ENCODE peak calls at places on chromosomes 12 and 14, in ten cellular contexts. Z, N, A, R, V, U, Q, C, S and P are unnamed samples.

GRCh38 chr12:114954626-114955025 is 270.7 kb upstream of the TBX3 start:
- DNase-seq in Z (no peak), N (no peak), A (no peak), R (no peak), V (no peak), U (no peak), Q (no peak), C (no peak), S (no peak), P (no peak)

GRCh38 chr14:103749860-103750259 is 34.2 kb downstream of the ZFYVE21 start:
- DNase-seq in Z (no peak), N (no peak), A (no peak), R (no peak), V (no peak), U (no peak), Q (no peak), C (no peak), S (no peak), P (no peak)

GRCh38 chr14:87241018-87241779 is 751.8 kb downstream of the GALC start:
- DNase-seq in Z (no peak), N (no peak), A (no peak), R (no peak), V (no peak), U (no peak), Q (no peak), C (no peak), S (no peak), P (no peak)

GRCh38 chr12:48070033-48070432 is 35.8 kb downstream of the SENP1 start:
- DNase-seq in Z (no peak), N (no peak), A (no peak), R (no peak), V (no peak), U (no peak), Q (no peak), C (no peak), S (no peak), P (no peak)

GRCh38 chr14:103574104-103574503 is 11.3 kb downstream of the COA8 start:
- DNase-seq in Z (no peak), N (no peak), A (no peak), R (no peak), V (no peak), U (no peak), Q (no peak), C (no peak), S (no peak), P (no peak)

GRCh38 chr14:44109041-44109440 is 398.0 kb downstream of the FSCB start:
- DNase-seq in Z (peak; percentile 17), N (no peak), A (no peak), R (no peak), V (no peak), U (no peak), Q (no peak), C (no peak), S (no peak), P (no peak)

GRCh38 chr14:67650694-67651093 is 23.7 kb downstream of the VTI1B start:
- DNase-seq in Z (peak; percentile 95), N (no peak), A (no peak), R (no peak), V (no peak), U (no peak), Q (no peak), C (no peak), S (no peak), P (peak; percentile 61)

GRCh38 chr14:101464984-101465794 is 96.1 kb upstream of the DIO3 start:
- DNase-seq in Z (no peak), N (no peak), A (no peak), R (no peak), V (no peak), U (no peak), Q (no peak), C (no peak), S (no peak), P (no peak)

GRCh38 chr14:90177537-90178189 is 78.7 kb upstream of the PSMC1 start:
- DNase-seq in Z (no peak), N (no peak), A (no peak), R (peak; percentile 52), V (no peak), U (no peak), Q (no peak), C (no peak), S (no peak), P (peak; percentile 4)

GRCh38 chr14:56297449-56297848 is 179.2 kb downstream of the PELI2 start:
- DNase-seq in Z (no peak), N (no peak), A (no peak), R (peak; percentile 52), V (no peak), U (no peak), Q (no peak), C (no peak), S (no peak), P (no peak)

GRCh38 chr12:132904718-132905328 is 17.4 kb upstream of the CHFR start:
- DNase-seq in Z (no peak), N (no peak), A (peak; percentile 74), R (peak; percentile 79), V (peak; percentile 38), U (no peak), Q (peak; percentile 89), C (no peak), S (peak; percentile 32), P (no peak)

GRCh38 chr12:116656371-116656770 is 81.5 kb downstream of the SPRING1 start:
- DNase-seq in Z (no peak), N (no peak), A (no peak), R (no peak), V (no peak), U (no peak), Q (no peak), C (no peak), S (no peak), P (peak; percentile 50)

GRCh38 chr14:23005861-23006534 is 3.9 kb downstream of the C14orf93 start:
- DNase-seq in Z (peak; percentile 13), N (no peak), A (no peak), R (no peak), V (peak; percentile 45), U (no peak), Q (no peak), C (no peak), S (no peak), P (no peak)

GRCh38 chr12:14185441-14186192 is 179.9 kb upstream of the ATF7IP start:
- DNase-seq in Z (peak; percentile 45), N (peak; percentile 2), A (no peak), R (peak; percentile 34), V (peak; percentile 35), U (peak; percentile 79), Q (no peak), C (no peak), S (no peak), P (peak; percentile 51)

GRCh38 chr14:102272392-102272791 is 32.6 kb downstream of the MOK start:
- DNase-seq in Z (peak; percentile 40), N (no peak), A (no peak), R (no peak), V (no peak), U (no peak), Q (no peak), C (no peak), S (no peak), P (peak; percentile 57)

DNA sequence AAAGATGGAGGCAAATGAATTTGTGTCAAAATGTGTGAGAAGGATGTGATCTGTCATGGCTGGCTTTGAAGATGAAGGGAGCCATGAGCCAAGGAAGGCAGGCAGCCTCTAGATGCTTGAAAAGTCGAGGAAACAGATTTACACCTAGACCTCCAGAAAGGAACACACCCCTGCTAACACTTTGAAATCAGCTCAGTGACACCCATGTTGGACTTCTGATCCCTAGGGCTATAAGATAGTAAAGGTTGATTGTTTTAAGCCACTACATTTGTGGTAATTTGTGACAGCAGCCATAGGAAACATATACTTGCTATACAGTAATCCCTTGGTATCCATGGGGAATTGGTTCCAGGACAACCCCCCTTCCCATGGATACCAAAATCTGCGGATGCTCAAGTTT is 80.5 kb upstream of the DYRK2 start:
- DNase-seq in Z (no peak), N (no peak), A (no peak), R (no peak), V (no peak), U (no peak), Q (no peak), C (no peak), S (no peak), P (no peak)
- H3K4me3 ChIP-seq in Z (no peak overlapping the region), N (no peak overlapping the region), A (no peak overlapping the region), R (no peak overlapping the region), V (no peak overlapping the region), U (no peak overlapping the region), Q (no peak overlapping the region), C (no peak overlapping the region), S (no peak overlapping the region), P (no peak overlapping the region)

GRCh38 chr12:69512820-69513219 is 42.6 kb downstream of the FRS2 start:
- DNase-seq in Z (no peak), N (no peak), A (no peak), R (no peak), V (no peak), U (no peak), Q (no peak), C (no peak), S (no peak), P (no peak)
- H3K4me3 ChIP-seq in Z (no peak overlapping the region), N (no peak overlapping the region), A (no peak overlapping the region), R (no peak overlapping the region), V (no peak overlapping the region), U (no peak overlapping the region), Q (no peak overlapping the region), C (no peak overlapping the region), S (no peak overlapping the region), P (no peak overlapping the region)

GRCh38 chr14:75981426-75981825 is 369 bp downstream of the TGFB3 start:
- DNase-seq in Z (no peak), N (no peak), A (no peak), R (no peak), V (peak; percentile 49), U (peak; percentile 29), Q (no peak), C (no peak), S (no peak), P (no peak)

GRCh38 chr14:75979641-75980422 is 2.0 kb downstream of the TGFB3 start:
- DNase-seq in Z (no peak), N (no peak), A (no peak), R (no peak), V (no peak), U (no peak), Q (no peak), C (no peak), S (peak; percentile 54), P (peak; percentile 24)

GRCh38 chr14:75981826-75982723 is at the start of gene TGFB3:
- DNase-seq in Z (peak; percentile 77), N (peak; percentile 85), A (peak; percentile 87), R (peak; percentile 86), V (peak; percentile 84), U (peak; percentile 89), Q (peak; percentile 89), C (peak; percentile 67), S (peak; percentile 84), P (peak; percentile 94)

GRCh38 chr14:75979071-75979571 is 2.7 kb downstream of the TGFB3 start:
- DNase-seq in Z (no peak), N (no peak), A (no peak), R (peak; percentile 65), V (no peak), U (peak; percentile 60), Q (no peak), C (no peak), S (peak; percentile 45), P (peak; percentile 54)

GRCh38 chr14:75980856-75981255 is 939 bp downstream of the TGFB3 start:
- DNase-seq in Z (peak; percentile 39), N (no peak), A (peak; percentile 70), R (no peak), V (no peak), U (no peak), Q (no peak), C (no peak), S (peak; percentile 47), P (peak; percentile 41)
- H3K4me3 ChIP-seq in Z (no peak overlapping the region), N (no peak overlapping the region), A (peak overlapping the region; percentile 73), R (no peak overlapping the region), V (no peak overlapping the region), U (no peak overlapping the region), Q (peak overlapping the region; percentile 84), C (no peak overlapping the region), S (peak overlapping the region; percentile 94), P (peak overlapping the region; percentile 71)

GRCh38 chr14:104864267-104865068 is 600 bp upstream of the CEP170B start:
- DNase-seq in Z (peak; percentile 74), N (no peak), A (peak; percentile 67), R (peak; percentile 25), V (no peak), U (peak; percentile 88), Q (peak; percentile 56), C (no peak), S (no peak), P (no peak)
- H3K4me3 ChIP-seq in Z (peak overlapping the region; percentile 89), N (peak overlapping the region; percentile 46), A (peak overlapping the region; percentile 63), R (peak overlapping the region; percentile 24), V (no peak overlapping the region), U (peak overlapping the region; percentile 72), Q (peak overlapping the region; percentile 79), C (peak overlapping the region; percentile 49), S (peak overlapping the region; percentile 59), P (peak overlapping the region; percentile 44)